ENCODE peak calls at places on chromosomes 6 and 20, in eight cellular contexts. W is GM23248, C is GM23338, K is MM.1S, V is HCT116, E is neural progenitor cell, U is SK-N-SH, Q is PC-3. M is an unnamed sample.

GRCh38 chr6:166406197-166406596 is 23.5 kb upstream of the MPC1 start:
- DNase-seq in W (no peak), C (no peak), K (no peak), V (no peak), E (no peak), U (no peak), Q (no peak), M (no peak)

GRCh38 chr6:148491638-148492210 is 149.1 kb downstream of the SASH1 start:
- DNase-seq in W (peak), C (no peak), K (no peak), V (no peak), E (no peak), U (no peak), Q (no peak), M (no peak)

GRCh38 chr20:39954585-39954984 is 734.5 kb downstream of the MAFB start:
- DNase-seq in W (peak), C (no peak), K (no peak), V (no peak), E (no peak), U (no peak), Q (no peak), M (no peak)

GRCh38 chr6:97187951-97188350 is 95.1 kb downstream of the MMS22L start:
- DNase-seq in W (no peak), C (no peak), K (no peak), V (no peak), E (no peak), U (no peak), Q (no peak), M (no peak)

GRCh38 chr6:144488590-144488989 is 203.5 kb downstream of the UTRN start:
- DNase-seq in W (no peak), C (no peak), K (no peak), V (no peak), E (no peak), U (no peak), Q (no peak), M (no peak)

GRCh38 chr20:61556116-61556515 is 304.1 kb downstream of the CDH4 start:
- DNase-seq in W (peak), C (no peak), K (no peak), V (no peak), E (no peak), U (no peak), Q (no peak), M (no peak)

GRCh38 chr6:27839303-27840081 is 72.7 kb downstream of the OR2B2 start:
- DNase-seq in W (peak), C (no peak), K (peak), V (no peak), E (peak), U (peak), Q (peak), M (peak)

GRCh38 chr20:33630507-33630906 is 31.6 kb upstream of the C20orf144 start:
- DNase-seq in W (no peak), C (no peak), K (no peak), V (no peak), E (no peak), U (no peak), Q (no peak), M (no peak)

GRCh38 chr6:162488444-162488843 is 239.1 kb downstream of the PRKN start:
- DNase-seq in W (no peak), C (peak), K (no peak), V (no peak), E (no peak), U (no peak), Q (no peak), M (no peak)

GRCh38 chr6:79646006-79646405 is 14.9 kb downstream of the SH3BGRL2 start:
- DNase-seq in W (no peak), C (peak), K (no peak), V (no peak), E (peak), U (no peak), Q (no peak), M (no peak)

GRCh38 chr6:131317516-131317915 is 182.2 kb downstream of the AKAP7 start:
- DNase-seq in W (peak), C (no peak), K (no peak), V (no peak), E (no peak), U (no peak), Q (no peak), M (no peak)

GRCh38 chr6:113172531-113172966 is 684.6 kb upstream of the MARCKS start:
- DNase-seq in W (no peak), C (no peak), K (no peak), V (no peak), E (no peak), U (peak), Q (no peak), M (no peak)

GRCh38 chr6:47135772-47136171 is 93.6 kb upstream of the ADGRF1 start:
- DNase-seq in W (peak), C (peak), K (no peak), V (peak), E (no peak), U (no peak), Q (peak), M (peak)

DNA sequence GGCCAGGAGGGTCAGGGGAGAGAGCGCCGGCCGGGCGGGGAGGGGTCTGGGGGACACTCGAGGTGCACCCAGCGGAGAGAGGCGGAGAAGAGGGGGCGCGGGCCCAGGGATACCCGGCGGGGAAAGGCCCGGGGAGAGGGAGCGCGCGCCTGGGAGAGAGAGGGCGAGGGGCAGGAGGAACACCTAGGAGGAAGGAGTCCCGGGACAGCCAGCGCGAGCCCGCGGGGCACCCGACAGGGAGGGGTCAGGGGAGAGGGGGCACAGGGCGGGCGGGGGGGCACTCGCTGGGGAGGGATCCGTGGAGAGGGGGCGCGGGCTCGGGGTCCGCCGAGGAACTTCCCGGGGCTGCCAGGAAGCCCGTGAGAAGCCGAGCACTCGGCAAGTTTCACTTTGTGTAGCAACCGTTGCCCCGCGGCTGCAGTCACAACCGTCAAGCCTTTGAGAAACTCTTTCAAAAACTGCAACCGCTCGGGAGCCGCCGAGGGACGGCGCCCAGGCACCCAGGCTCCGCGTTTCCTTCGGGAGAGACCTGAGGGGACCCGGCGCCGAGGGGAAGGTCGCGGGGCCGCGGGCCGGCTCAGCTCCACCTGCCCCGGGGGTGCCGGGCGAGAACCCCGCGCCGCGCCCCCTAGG is 472 bp downstream of the EZR start:
- DNase-seq in W (peak), C (peak), K (peak), V (no peak), E (peak), U (peak), Q (peak), M (peak)
- TF ChIP-seq EZH2phosphoT487 in W (no peak), C (no peak), K (no peak), V (no peak), E (no peak), U (no peak), Q (no peak), M (no peak)

DNA sequence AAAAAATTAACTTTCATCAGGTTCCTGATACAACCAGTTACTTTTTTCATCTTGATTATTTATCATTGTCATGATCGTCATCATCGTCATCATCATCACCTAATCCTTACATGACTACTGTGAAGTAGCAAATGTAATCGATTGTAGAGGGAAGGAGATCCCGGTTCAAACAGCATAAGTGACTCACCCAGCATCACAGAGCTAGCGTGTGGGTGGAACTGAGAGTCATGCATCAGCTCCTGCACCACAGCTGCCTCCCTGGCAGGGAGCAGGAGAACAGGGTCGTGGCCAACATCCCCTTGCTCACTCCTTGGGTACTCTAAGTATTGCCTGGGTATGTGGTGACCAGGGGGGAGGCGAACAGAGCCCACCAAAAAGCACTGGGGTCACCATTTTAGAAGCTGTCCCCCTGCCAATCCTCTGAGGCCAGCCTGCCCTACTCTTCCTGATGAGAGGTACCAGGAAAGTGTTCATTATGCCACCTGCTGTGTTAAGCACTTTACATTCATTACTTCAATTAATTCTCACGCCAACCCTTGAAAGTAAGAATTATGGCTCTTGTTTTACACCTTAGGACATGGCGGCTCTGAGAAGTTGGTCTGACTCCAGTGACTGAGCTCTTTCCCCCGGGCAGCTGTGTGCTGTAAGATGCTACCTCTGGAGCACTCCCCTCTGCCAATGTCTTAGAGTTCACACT is 425.2 kb downstream of the CD83 start:
- DNase-seq in W (peak), C (no peak), K (no peak), V (peak), E (no peak), U (no peak), Q (peak), M (no peak)
- TF ChIP-seq EZH2phosphoT487 in W (no peak), C (no peak), K (no peak), V (no peak), E (no peak), U (no peak), Q (no peak), M (no peak)

GRCh38 chr20:20820104-20820503 is 107.7 kb upstream of the RALGAPA2 start:
- DNase-seq in W (peak), C (peak), K (no peak), V (peak), E (peak), U (peak), Q (peak), M (no peak)
- TF ChIP-seq EZH2phosphoT487 in W (no peak), C (no peak), K (no peak), V (no peak), E (peak), U (no peak), Q (no peak), M (no peak)

DNA sequence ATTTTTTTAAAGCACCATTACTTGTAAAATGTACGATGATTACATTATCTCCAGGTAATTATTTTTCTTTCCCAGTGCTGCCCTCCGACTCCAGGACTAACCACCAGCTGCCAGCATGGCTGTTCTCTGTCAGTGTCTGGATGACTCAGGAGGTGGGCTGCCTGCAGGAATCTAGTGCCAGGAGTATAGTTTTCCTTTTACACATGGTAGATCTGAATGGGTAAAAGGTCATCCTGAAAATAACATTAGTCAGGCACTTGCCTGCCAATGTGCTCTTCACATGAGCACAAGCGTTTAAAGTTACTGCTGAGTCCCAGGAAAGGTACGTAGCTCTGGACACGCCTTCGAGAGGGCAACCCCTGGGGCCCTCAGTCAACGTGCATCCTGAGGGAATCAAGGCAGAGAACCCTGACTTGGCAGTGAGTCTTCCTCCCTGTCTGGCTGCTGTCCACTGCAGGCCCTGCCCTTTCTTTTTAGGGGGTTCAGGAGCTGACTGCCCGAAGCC is 2.4 kb downstream of the DYNLT1 start:
- DNase-seq in W (peak), C (no peak), K (no peak), V (no peak), E (no peak), U (no peak), Q (peak), M (peak)
- TF ChIP-seq EZH2phosphoT487 in W (no peak), C (no peak), K (no peak), V (no peak), E (no peak), U (no peak), Q (no peak), M (no peak)

GRCh38 chr6:21533678-21534077 is 59.9 kb upstream of the SOX4 start:
- DNase-seq in W (no peak), C (no peak), K (no peak), V (no peak), E (no peak), U (no peak), Q (peak), M (no peak)

GRCh38 chr6:21538186-21538798 is 55.3 kb upstream of the SOX4 start:
- DNase-seq in W (peak), C (no peak), K (no peak), V (no peak), E (no peak), U (no peak), Q (peak), M (no peak)

GRCh38 chr6:21537660-21538059 is 55.9 kb upstream of the SOX4 start:
- DNase-seq in W (no peak), C (no peak), K (no peak), V (no peak), E (no peak), U (no peak), Q (no peak), M (no peak)

GRCh38 chr6:21536280-21536766 is 57.2 kb upstream of the SOX4 start:
- DNase-seq in W (no peak), C (no peak), K (no peak), V (no peak), E (no peak), U (no peak), Q (no peak), M (no peak)

GRCh38 chr6:21539621-21540100 is 53.9 kb upstream of the SOX4 start:
- DNase-seq in W (no peak), C (no peak), K (no peak), V (no peak), E (no peak), U (no peak), Q (no peak), M (no peak)
- TF ChIP-seq EZH2phosphoT487 in W (no peak), C (no peak), K (no peak), V (no peak), E (no peak), U (no peak), Q (no peak), M (no peak)

GRCh38 chr20:46683939-46684750 is 5.1 kb downstream of the TP53RK start:
- DNase-seq in W (peak), C (peak), K (no peak), V (no peak), E (peak), U (no peak), Q (no peak), M (peak)

GRCh38 chr20:46681032-46681854 is 8.0 kb downstream of the TP53RK start:
- DNase-seq in W (peak), C (peak), K (peak), V (no peak), E (peak), U (peak), Q (peak), M (peak)

GRCh38 chr20:46683068-46683477 is 6.2 kb downstream of the TP53RK start:
- DNase-seq in W (no peak), C (no peak), K (no peak), V (no peak), E (no peak), U (no peak), Q (no peak), M (no peak)

GRCh38 chr20:46682063-46682821 is 7.0 kb downstream of the TP53RK start:
- DNase-seq in W (no peak), C (no peak), K (no peak), V (no peak), E (peak), U (no peak), Q (no peak), M (no peak)

GRCh38 chr20:46683620-46683938 is 5.7 kb downstream of the TP53RK start:
- DNase-seq in W (no peak), C (no peak), K (no peak), V (no peak), E (no peak), U (no peak), Q (no peak), M (no peak)
- TF ChIP-seq EZH2phosphoT487 in W (no peak), C (no peak), K (no peak), V (no peak), E (no peak), U (no peak), Q (no peak), M (no peak)

GRCh38 chr20:43901296-43901695 is 13.4 kb upstream of the TOX2 start:
- DNase-seq in W (no peak), C (no peak), K (no peak), V (no peak), E (no peak), U (no peak), Q (no peak), M (no peak)

GRCh38 chr20:43900062-43900461 is 14.6 kb upstream of the TOX2 start:
- DNase-seq in W (no peak), C (no peak), K (no peak), V (no peak), E (no peak), U (no peak), Q (no peak), M (no peak)

GRCh38 chr20:43899274-43899878 is 15.3 kb upstream of the TOX2 start:
- DNase-seq in W (no peak), C (peak), K (no peak), V (no peak), E (no peak), U (no peak), Q (no peak), M (no peak)

GRCh38 chr20:43904195-43904594 is 10.5 kb upstream of the TOX2 start:
- DNase-seq in W (no peak), C (peak), K (no peak), V (no peak), E (peak), U (peak), Q (no peak), M (peak)

GRCh38 chr20:43900496-43900895 is 14.2 kb upstream of the TOX2 start:
- DNase-seq in W (no peak), C (no peak), K (no peak), V (no peak), E (peak), U (no peak), Q (no peak), M (no peak)
- TF ChIP-seq EZH2phosphoT487 in W (no peak), C (no peak), K (no peak), V (no peak), E (no peak), U (no peak), Q (no peak), M (no peak)

GRCh38 chr20:32626859-32627636 is 41.9 kb upstream of the NOL4L start:
- DNase-seq in W (peak), C (no peak), K (no peak), V (no peak), E (no peak), U (peak), Q (no peak), M (no peak)
- TF ChIP-seq EZH2phosphoT487 in W (no peak), C (no peak), K (no peak), V (no peak), E (no peak), U (no peak), Q (no peak), M (no peak)

DNA sequence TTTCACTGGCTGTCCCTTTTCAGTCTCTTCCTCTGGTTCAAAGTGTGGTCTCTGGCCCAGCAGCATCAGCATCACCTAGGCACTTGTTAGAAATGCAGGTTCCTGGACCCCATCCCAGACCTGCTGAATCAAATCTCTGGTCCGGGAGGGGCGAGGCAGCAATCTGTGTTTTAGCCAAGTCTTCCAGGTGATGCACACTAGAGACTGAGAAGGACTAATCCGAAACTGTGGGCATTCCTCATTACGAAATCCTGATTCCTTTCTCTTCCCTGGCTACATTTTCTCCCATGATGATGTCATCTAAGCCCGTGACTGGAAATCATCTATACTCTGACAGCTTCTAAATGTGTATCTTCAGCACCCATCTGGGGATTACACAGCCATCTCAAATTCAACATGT is 39.7 kb upstream of the PRND start:
- DNase-seq in W (peak), C (no peak), K (no peak), V (no peak), E (no peak), U (no peak), Q (no peak), M (peak)
- TF ChIP-seq EZH2phosphoT487 in W (no peak), C (no peak), K (no peak), V (no peak), E (no peak), U (no peak), Q (no peak), M (no peak)

GRCh38 chr6:110296151-110297028 is 61.8 kb downstream of the METTL24 start:
- DNase-seq in W (peak), C (no peak), K (no peak), V (no peak), E (no peak), U (no peak), Q (no peak), M (no peak)
- TF ChIP-seq EZH2phosphoT487 in W (no peak), C (no peak), K (no peak), V (no peak), E (no peak), U (no peak), Q (no peak), M (no peak)